ENCODE peak calls at places on chromosome 16, in seven cellular contexts. K, R, F, Z, N, W and M are unnamed samples.

GRCh38 chr16:4412854-4413253 is 3.5 kb downstream of the CORO7 start:
- DNase-seq in F (no peak), Z (no peak), N (no peak), W (no peak), K (no peak), R (no peak), M (no peak)

GRCh38 chr16:4086153-4086552 is 30.1 kb downstream of the ADCY9 start:
- DNase-seq in K (no peak), F (no peak), N (no peak), R (no peak), W (no peak), Z (no peak), M (no peak)

GRCh38 chr16:22194707-22195444 is 11.2 kb upstream of the EEF2K start:
- DNase-seq in F (no peak), K (no peak), R (no peak), Z (no peak), N (no peak), W (no peak), M (no peak)

GRCh38 chr16:381788-382717 is at the start of gene PGAP6:
- DNase-seq in N (no peak), R (peak), Z (peak), K (peak), F (peak), W (peak), M (no peak)

GRCh38 chr16:57017251-57017650 is 27.9 kb downstream of the NLRC5 start:
- DNase-seq in W (no peak), K (peak), R (no peak), Z (no peak), N (no peak), F (no peak), M (no peak)

GRCh38 chr16:80273635-80274538 is 266.9 kb upstream of the DYNLRB2 start:
- DNase-seq in Z (no peak), R (no peak), K (no peak), N (peak), W (no peak), F (no peak), M (no peak)

GRCh38 chr16:9262941-9263340 is 171.5 kb downstream of the HAPSTR1 start:
- DNase-seq in W (no peak), R (no peak), F (no peak), K (no peak), Z (no peak), N (no peak), M (no peak)

GRCh38 chr16:81553080-81553813 is 108.6 kb downstream of the CMIP start:
- DNase-seq in R (no peak), K (no peak), Z (no peak), F (peak), N (no peak), W (no peak), M (no peak)

GRCh38 chr16:1533443-1533951 is at the start of gene TMEM204:
- DNase-seq in Z (no peak), K (peak), N (peak), W (no peak), R (no peak), F (no peak), M (no peak)

GRCh38 chr16:69145658-69146057 is 13.2 kb downstream of the UTP4 start:
- DNase-seq in F (no peak), W (no peak), Z (no peak), K (peak), R (no peak), N (no peak), M (no peak)

GRCh38 chr16:13873835-13874438 is 46.0 kb upstream of the ERCC4 start:
- DNase-seq in K (peak), N (no peak), R (no peak), W (peak), Z (no peak), F (no peak), M (peak)

GRCh38 chr16:27181020-27181419 is 22.3 kb upstream of the KDM8 start:
- DNase-seq in K (no peak), F (no peak), R (no peak), W (no peak), N (no peak), Z (no peak), M (no peak)

GRCh38 chr16:29729116-29729521 is 16.7 kb downstream of the C16orf54 start:
- DNase-seq in K (peak), Z (no peak), R (peak), N (peak), W (no peak), F (no peak), M (no peak)

GRCh38 chr16:3327514-3327913 is 22.2 kb downstream of the ZNF75A start:
- DNase-seq in Z (no peak), W (no peak), R (no peak), N (no peak), K (no peak), F (no peak), M (no peak)

GRCh38 chr16:79809376-79809775 is 208.8 kb upstream of the MAF start:
- DNase-seq in Z (no peak), F (no peak), N (no peak), K (no peak), W (no peak), R (no peak), M (no peak)

GRCh38 chr16:50183316-50183715 is 30.2 kb downstream of the TENT4B start:
- DNase-seq in K (peak), N (peak), W (no peak), Z (no peak), F (no peak), R (no peak), M (no peak)